ENCODE peak calls at places on chromosomes 4 and X, in ten cellular contexts. One of them, this sample, is unnamed.

GRCh38 chrX:130994671-130995070 is 63.5 kb upstream of the ARHGAP36 start:
- DNase-seq in AG09319: no peak
- DNase-seq in breast epithelium: no peak
- DNase-seq in body of pancreas: no peak
- DNase-seq in heart right ventricle: no peak
- DNase-seq in GM13977: peak
- DNase-seq in ovary: no peak
- DNase-seq in fibroblast of the aortic adventitia: peak
- DNase-seq in fibroblast of mammary gland: peak
- DNase-seq in A549: peak
- DNase-seq in this sample: no peak

GRCh38 chr4:86307432-86307831 is 52.4 kb downstream of the MAPK10 start:
- DNase-seq in heart right ventricle: no peak
- DNase-seq in fibroblast of mammary gland: peak
- DNase-seq in body of pancreas: no peak
- DNase-seq in fibroblast of the aortic adventitia: peak
- DNase-seq in AG09319: no peak
- DNase-seq in breast epithelium: no peak
- DNase-seq in A549: no peak
- DNase-seq in GM13977: no peak
- DNase-seq in ovary: no peak
- DNase-seq in this sample: no peak

GRCh38 chr4:110163327-110164070 is 34.9 kb downstream of the ELOVL6 start:
- DNase-seq in heart right ventricle: no peak
- DNase-seq in AG09319: no peak
- DNase-seq in fibroblast of the aortic adventitia: peak
- DNase-seq in breast epithelium: no peak
- DNase-seq in GM13977: no peak
- DNase-seq in fibroblast of mammary gland: peak
- DNase-seq in ovary: no peak
- DNase-seq in A549: peak
- DNase-seq in body of pancreas: no peak
- DNase-seq in this sample: no peak

GRCh38 chr4:150318527-150318926 is 240.3 kb downstream of the DCLK2 start:
- DNase-seq in breast epithelium: no peak
- DNase-seq in fibroblast of the aortic adventitia: no peak
- DNase-seq in ovary: no peak
- DNase-seq in AG09319: no peak
- DNase-seq in GM13977: no peak
- DNase-seq in A549: no peak
- DNase-seq in heart right ventricle: no peak
- DNase-seq in fibroblast of mammary gland: no peak
- DNase-seq in body of pancreas: no peak
- DNase-seq in this sample: no peak

GRCh38 chr4:61200991-61201526 is 933 bp downstream of the ADGRL3 start:
- DNase-seq in fibroblast of the aortic adventitia: peak
- DNase-seq in heart right ventricle: no peak
- DNase-seq in breast epithelium: no peak
- DNase-seq in fibroblast of mammary gland: no peak
- DNase-seq in GM13977: peak
- DNase-seq in A549: no peak
- DNase-seq in body of pancreas: no peak
- DNase-seq in ovary: peak
- DNase-seq in AG09319: no peak
- DNase-seq in this sample: no peak

GRCh38 chr4:145609494-145610427 is 9.4 kb upstream of the MMAA start:
- DNase-seq in fibroblast of the aortic adventitia: peak
- DNase-seq in breast epithelium: peak
- DNase-seq in AG09319: peak
- DNase-seq in fibroblast of mammary gland: peak
- DNase-seq in heart right ventricle: peak
- DNase-seq in A549: peak
- DNase-seq in body of pancreas: peak
- DNase-seq in ovary: peak
- DNase-seq in GM13977: peak
- DNase-seq in this sample: peak

GRCh38 chr4:126269106-126269505 is 954.4 kb downstream of the FAT4 start:
- DNase-seq in AG09319: no peak
- DNase-seq in A549: no peak
- DNase-seq in body of pancreas: no peak
- DNase-seq in heart right ventricle: peak
- DNase-seq in breast epithelium: no peak
- DNase-seq in fibroblast of the aortic adventitia: peak
- DNase-seq in GM13977: no peak
- DNase-seq in ovary: no peak
- DNase-seq in fibroblast of mammary gland: peak
- DNase-seq in this sample: no peak

GRCh38 chr4:38681283-38682066 is 17.5 kb downstream of the KLF3 start:
- DNase-seq in heart right ventricle: no peak
- DNase-seq in A549: no peak
- DNase-seq in body of pancreas: no peak
- DNase-seq in ovary: no peak
- DNase-seq in fibroblast of the aortic adventitia: peak
- DNase-seq in GM13977: no peak
- DNase-seq in breast epithelium: no peak
- DNase-seq in fibroblast of mammary gland: peak
- DNase-seq in AG09319: no peak
- DNase-seq in this sample: no peak

GRCh38 chr4:56630876-56631666 is 50.0 kb downstream of the HOPX start:
- DNase-seq in body of pancreas: no peak
- DNase-seq in fibroblast of the aortic adventitia: peak
- DNase-seq in AG09319: peak
- DNase-seq in A549: no peak
- DNase-seq in ovary: no peak
- DNase-seq in GM13977: no peak
- DNase-seq in breast epithelium: no peak
- DNase-seq in fibroblast of mammary gland: peak
- DNase-seq in heart right ventricle: no peak
- DNase-seq in this sample: no peak

GRCh38 chrX:54754854-54755253 is 43.2 kb downstream of the ITIH6 start:
- DNase-seq in A549: no peak
- DNase-seq in heart right ventricle: no peak
- DNase-seq in body of pancreas: no peak
- DNase-seq in fibroblast of mammary gland: no peak
- DNase-seq in fibroblast of the aortic adventitia: no peak
- DNase-seq in breast epithelium: no peak
- DNase-seq in AG09319: no peak
- DNase-seq in ovary: no peak
- DNase-seq in GM13977: no peak
- DNase-seq in this sample: no peak

DNA sequence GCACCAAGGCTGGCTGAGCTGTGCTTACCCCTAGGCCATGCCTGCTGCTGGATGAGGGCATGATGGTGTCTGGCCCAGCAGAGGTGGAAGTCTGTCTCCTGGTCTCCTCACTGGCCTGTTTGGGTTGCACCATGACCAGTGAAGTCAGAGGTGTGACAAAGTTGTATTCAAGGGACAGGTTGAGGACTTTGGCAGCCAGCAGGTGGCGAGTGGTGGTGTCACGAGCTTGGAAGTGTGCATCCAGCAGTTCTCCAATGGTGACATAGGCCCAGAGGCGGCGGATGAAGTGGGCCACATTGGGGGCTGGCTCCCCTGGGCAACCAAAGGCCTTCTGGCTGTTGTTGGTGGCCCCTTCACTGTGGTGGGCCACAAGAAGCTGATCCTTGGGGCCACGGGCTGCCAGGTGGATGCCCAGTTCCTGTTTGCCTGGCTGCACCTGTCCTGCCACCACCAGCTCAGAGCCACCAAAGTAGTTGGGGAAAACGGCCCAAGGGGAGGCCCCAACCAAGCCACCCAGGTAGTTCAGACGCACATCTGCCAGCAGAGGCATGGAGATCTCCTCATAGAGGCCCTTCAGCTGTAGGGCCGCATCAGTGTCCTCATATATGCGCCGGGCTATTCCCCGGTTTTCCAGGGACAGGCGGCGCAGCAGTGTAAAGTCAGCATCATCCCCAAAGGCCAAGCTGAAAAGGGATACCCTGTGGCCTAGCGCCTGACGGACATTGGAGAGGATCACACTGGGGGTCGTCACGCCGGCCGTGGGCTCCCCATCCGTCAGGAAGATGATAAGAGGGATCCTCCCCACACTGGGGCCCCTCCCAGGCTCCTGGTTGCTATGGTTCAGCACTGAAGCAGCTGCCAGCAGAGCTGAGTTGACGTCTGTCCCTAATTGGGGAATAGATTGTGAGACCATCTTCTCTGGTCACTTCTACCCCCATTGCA is 39.7 kb downstream of the ITIH6 start:
- DNase-seq in ovary: no peak
- DNase-seq in A549: no peak
- DNase-seq in AG09319: no peak
- DNase-seq in fibroblast of mammary gland: no peak
- DNase-seq in fibroblast of the aortic adventitia: no peak
- DNase-seq in GM13977: no peak
- DNase-seq in body of pancreas: no peak
- DNase-seq in heart right ventricle: no peak
- DNase-seq in breast epithelium: no peak
- DNase-seq in this sample: no peak
- TF ChIP-seq CTCF in ovary: no peak
- TF ChIP-seq CTCF in A549: no peak
- TF ChIP-seq CTCF in AG09319: no peak
- TF ChIP-seq CTCF in fibroblast of mammary gland: no peak
- TF ChIP-seq CTCF in fibroblast of the aortic adventitia: no peak
- TF ChIP-seq CTCF in GM13977: no peak
- TF ChIP-seq CTCF in body of pancreas: no peak
- TF ChIP-seq CTCF in heart right ventricle: no peak
- TF ChIP-seq CTCF in breast epithelium: no peak
- TF ChIP-seq CTCF in this sample: no peak

GRCh38 chr4:153763404-153763803 is 3.6 kb upstream of the RNF175 start:
- DNase-seq in fibroblast of mammary gland: no peak
- DNase-seq in heart right ventricle: no peak
- DNase-seq in fibroblast of the aortic adventitia: no peak
- DNase-seq in AG09319: no peak
- DNase-seq in ovary: no peak
- DNase-seq in GM13977: no peak
- DNase-seq in A549: no peak
- DNase-seq in breast epithelium: no peak
- DNase-seq in body of pancreas: no peak
- DNase-seq in this sample: no peak
- TF ChIP-seq CTCF in fibroblast of mammary gland: peak
- TF ChIP-seq CTCF in heart right ventricle: no peak
- TF ChIP-seq CTCF in fibroblast of the aortic adventitia: peak
- TF ChIP-seq CTCF in AG09319: no peak
- TF ChIP-seq CTCF in ovary: no peak
- TF ChIP-seq CTCF in GM13977: peak
- TF ChIP-seq CTCF in A549: no peak
- TF ChIP-seq CTCF in breast epithelium: no peak
- TF ChIP-seq CTCF in body of pancreas: no peak
- TF ChIP-seq CTCF in this sample: peak

DNA sequence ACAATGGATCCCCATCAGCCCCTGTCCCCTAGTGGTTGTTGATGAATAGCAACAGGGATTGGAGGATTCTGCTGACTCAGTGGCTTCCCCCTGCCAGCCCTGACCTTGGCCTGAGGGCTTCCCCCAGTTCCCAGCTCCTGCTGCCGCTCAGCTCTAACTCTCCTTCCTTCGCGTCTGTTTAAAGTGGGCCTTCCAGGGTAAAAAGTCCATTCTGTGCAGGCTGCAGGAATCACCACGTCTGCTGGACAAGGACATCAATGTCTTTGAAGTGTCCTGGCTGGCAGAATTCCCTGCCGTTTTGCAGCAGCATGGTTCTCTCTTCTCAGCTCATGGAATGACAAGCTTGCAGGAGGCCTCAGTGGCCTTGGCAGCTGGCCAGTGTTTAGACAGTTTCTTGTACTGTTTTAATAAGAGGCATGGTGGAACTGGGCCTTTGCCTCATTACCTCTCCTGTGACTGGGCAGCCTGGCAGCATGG is 152.5 kb upstream of the STX18 start:
- DNase-seq in fibroblast of the aortic adventitia: no peak
- DNase-seq in GM13977: no peak
- DNase-seq in breast epithelium: no peak
- DNase-seq in ovary: peak
- DNase-seq in body of pancreas: peak
- DNase-seq in heart right ventricle: peak
- DNase-seq in fibroblast of mammary gland: peak
- DNase-seq in AG09319: no peak
- DNase-seq in A549: peak
- DNase-seq in this sample: no peak
- TF ChIP-seq CTCF in fibroblast of the aortic adventitia: peak
- TF ChIP-seq CTCF in GM13977: peak
- TF ChIP-seq CTCF in breast epithelium: no peak
- TF ChIP-seq CTCF in ovary: no peak
- TF ChIP-seq CTCF in body of pancreas: no peak
- TF ChIP-seq CTCF in heart right ventricle: no peak
- TF ChIP-seq CTCF in fibroblast of mammary gland: peak
- TF ChIP-seq CTCF in AG09319: peak
- TF ChIP-seq CTCF in A549: no peak
- TF ChIP-seq CTCF in this sample: no peak

DNA sequence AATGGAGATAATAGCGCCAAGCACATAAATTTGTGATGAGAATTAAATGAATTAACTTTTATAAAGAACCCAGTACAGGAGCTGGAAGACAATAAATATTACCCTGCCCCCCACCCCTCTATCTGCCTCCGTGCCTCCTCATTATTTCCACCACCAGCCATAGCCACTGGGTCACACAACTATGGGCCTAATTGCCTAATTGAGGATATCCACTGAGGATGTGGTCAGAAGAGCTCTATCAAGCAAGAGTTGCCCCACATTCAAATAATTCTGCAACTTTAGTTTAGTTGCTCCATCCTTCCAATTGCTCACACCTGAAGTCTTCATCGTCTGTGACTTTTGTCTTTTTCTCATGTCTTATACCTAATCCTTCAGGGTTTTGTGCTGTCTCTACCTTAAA is 9.5 kb upstream of the CXCL8 start:
- DNase-seq in A549: no peak
- DNase-seq in fibroblast of mammary gland: no peak
- DNase-seq in fibroblast of the aortic adventitia: no peak
- DNase-seq in breast epithelium: no peak
- DNase-seq in ovary: no peak
- DNase-seq in heart right ventricle: no peak
- DNase-seq in body of pancreas: no peak
- DNase-seq in GM13977: no peak
- DNase-seq in AG09319: no peak
- DNase-seq in this sample: peak
- TF ChIP-seq CTCF in A549: no peak
- TF ChIP-seq CTCF in fibroblast of mammary gland: no peak
- TF ChIP-seq CTCF in fibroblast of the aortic adventitia: no peak
- TF ChIP-seq CTCF in breast epithelium: no peak
- TF ChIP-seq CTCF in ovary: no peak
- TF ChIP-seq CTCF in heart right ventricle: no peak
- TF ChIP-seq CTCF in body of pancreas: no peak
- TF ChIP-seq CTCF in GM13977: no peak
- TF ChIP-seq CTCF in AG09319: no peak
- TF ChIP-seq CTCF in this sample: no peak